ENCODE peak calls at places on chromosome 7, in four cellular contexts. T, C, J and W are unnamed samples.

GRCh38 chr7:74092964-74093339 is 9.3 kb downstream of the LIMK1 start:
- DNase-seq in J (no peak), T (peak; percentile 60), C (peak; percentile 37), W (no peak)

GRCh38 chr7:99120503-99120902 is 23.4 kb downstream of the SMURF1 start:
- DNase-seq in T (no peak), J (no peak), C (no peak), W (no peak)

GRCh38 chr7:299169-299568 is 9.2 kb downstream of the FOXL3 start:
- DNase-seq in C (no peak), T (no peak), J (no peak), W (no peak)

GRCh38 chr7:74466196-74466813 is 12.6 kb downstream of the GTF2IRD1 start:
- DNase-seq in J (no peak), C (no peak), T (no peak), W (no peak)

GRCh38 chr7:2544541-2545188 is 10.7 kb downstream of the BRAT1 start:
- DNase-seq in C (no peak), T (no peak), J (no peak), W (no peak)

GRCh38 chr7:87885018-87885417 is 8.7 kb downstream of the DBF4 start:
- DNase-seq in C (no peak), J (no peak), T (no peak), W (no peak)

GRCh38 chr7:70156052-70156451 is 557.8 kb downstream of the AUTS2 start:
- DNase-seq in C (no peak), T (no peak), J (no peak), W (no peak)

GRCh38 chr7:54831644-54832095 is 72.7 kb upstream of the SEC61G start:
- DNase-seq in J (no peak), T (no peak), C (peak; percentile 21), W (no peak)

GRCh38 chr7:37759519-37759918 is 76.0 kb downstream of the GPR141 start:
- DNase-seq in T (no peak), J (no peak), C (no peak), W (no peak)

GRCh38 chr7:100884741-100885439 is 4.6 kb downstream of the UFSP1 start:
- DNase-seq in T (no peak), J (no peak), C (no peak), W (no peak)

GRCh38 chr7:13749666-13750065 is 239.8 kb downstream of the ETV1 start:
- DNase-seq in C (no peak), J (no peak), T (no peak), W (no peak)

GRCh38 chr7:95011156-95011928 is 103.9 kb downstream of the PPP1R9A start:
- DNase-seq in T (no peak), J (no peak), C (peak; percentile 45), W (no peak)

GRCh38 chr7:111510584-111511378 is 51.5 kb downstream of the IMMP2L start:
- DNase-seq in C (peak; percentile 9), J (no peak), T (no peak), W (no peak)

GRCh38 chr7:47890125-47890524 is 58.1 kb downstream of the PKD1L1 start:
- DNase-seq in J (no peak), T (no peak), C (no peak), W (no peak)

GRCh38 chr7:129443612-129444011 is 9.4 kb downstream of the STRIP2 start:
- DNase-seq in T (peak; percentile 41), J (no peak), C (no peak), W (no peak)

GRCh38 chr7:102101111-102101551 is 185.5 kb upstream of the SH2B2 start:
- DNase-seq in T (no peak), J (no peak), C (no peak), W (no peak)